ENCODE peak calls at places on chromosomes 11 and 22, in eight cellular contexts. One of them, this sample, is unnamed.

GRCh38 chr11:31437742-31438435 is 68.2 kb downstream of the DNAJC24 start:
- DNase-seq in CD4-positive, alpha-beta memory T cell: no peak
- DNase-seq in M059J: peak
- DNase-seq in activated CD8-positive, alpha-beta memory T cell treated with anti-CD3 and anti-CD28 coated beads for 24 hours: no peak
- DNase-seq in nephron progenitor cell: no peak
- DNase-seq in HT1080: peak
- DNase-seq in hypothalamus: no peak
- DNase-seq in naive B cell: no peak
- DNase-seq in this sample: no peak

GRCh38 chr11:73761403-73761945 is 600 bp upstream of the RAB6A start:
- DNase-seq in M059J: no peak
- DNase-seq in nephron progenitor cell: no peak
- DNase-seq in activated CD8-positive, alpha-beta memory T cell treated with anti-CD3 and anti-CD28 coated beads for 24 hours: peak
- DNase-seq in naive B cell: no peak
- DNase-seq in hypothalamus: no peak
- DNase-seq in HT1080: no peak
- DNase-seq in CD4-positive, alpha-beta memory T cell: no peak
- DNase-seq in this sample: no peak

GRCh38 chr22:25735657-25736056 is 6.3 kb upstream of the MYO18B start:
- DNase-seq in nephron progenitor cell: no peak
- DNase-seq in naive B cell: no peak
- DNase-seq in CD4-positive, alpha-beta memory T cell: no peak
- DNase-seq in activated CD8-positive, alpha-beta memory T cell treated with anti-CD3 and anti-CD28 coated beads for 24 hours: no peak
- DNase-seq in HT1080: no peak
- DNase-seq in hypothalamus: no peak
- DNase-seq in M059J: no peak
- DNase-seq in this sample: no peak

GRCh38 chr22:37198290-37199102 is 10.4 kb upstream of the C1QTNF6 start:
- DNase-seq in naive B cell: peak
- DNase-seq in M059J: peak
- DNase-seq in activated CD8-positive, alpha-beta memory T cell treated with anti-CD3 and anti-CD28 coated beads for 24 hours: peak
- DNase-seq in HT1080: peak
- DNase-seq in CD4-positive, alpha-beta memory T cell: peak
- DNase-seq in nephron progenitor cell: peak
- DNase-seq in hypothalamus: peak
- DNase-seq in this sample: peak

GRCh38 chr11:2821891-2822290 is 63.7 kb downstream of the CDKN1C start:
- DNase-seq in CD4-positive, alpha-beta memory T cell: peak
- DNase-seq in naive B cell: no peak
- DNase-seq in HT1080: no peak
- DNase-seq in hypothalamus: no peak
- DNase-seq in nephron progenitor cell: no peak
- DNase-seq in M059J: no peak
- DNase-seq in activated CD8-positive, alpha-beta memory T cell treated with anti-CD3 and anti-CD28 coated beads for 24 hours: no peak
- DNase-seq in this sample: no peak

GRCh38 chr22:48277868-48278581 is 1515.6 kb downstream of the TBC1D22A start:
- DNase-seq in activated CD8-positive, alpha-beta memory T cell treated with anti-CD3 and anti-CD28 coated beads for 24 hours: peak
- DNase-seq in nephron progenitor cell: no peak
- DNase-seq in naive B cell: no peak
- DNase-seq in CD4-positive, alpha-beta memory T cell: no peak
- DNase-seq in HT1080: no peak
- DNase-seq in M059J: no peak
- DNase-seq in hypothalamus: peak
- DNase-seq in this sample: no peak

GRCh38 chr22:30870451-30871345 is 97.9 kb downstream of the MORC2 start:
- DNase-seq in M059J: no peak
- DNase-seq in naive B cell: no peak
- DNase-seq in HT1080: no peak
- DNase-seq in nephron progenitor cell: no peak
- DNase-seq in activated CD8-positive, alpha-beta memory T cell treated with anti-CD3 and anti-CD28 coated beads for 24 hours: no peak
- DNase-seq in hypothalamus: no peak
- DNase-seq in CD4-positive, alpha-beta memory T cell: no peak
- DNase-seq in this sample: no peak

GRCh38 chr11:78379039-78379670 is 38.5 kb downstream of the GAB2 start:
- DNase-seq in naive B cell: peak
- DNase-seq in CD4-positive, alpha-beta memory T cell: no peak
- DNase-seq in HT1080: no peak
- DNase-seq in hypothalamus: no peak
- DNase-seq in nephron progenitor cell: no peak
- DNase-seq in M059J: no peak
- DNase-seq in activated CD8-positive, alpha-beta memory T cell treated with anti-CD3 and anti-CD28 coated beads for 24 hours: no peak
- DNase-seq in this sample: peak

GRCh38 chr11:100625041-100625440 is 62.0 kb upstream of the ARHGAP42 start:
- DNase-seq in activated CD8-positive, alpha-beta memory T cell treated with anti-CD3 and anti-CD28 coated beads for 24 hours: no peak
- DNase-seq in HT1080: peak
- DNase-seq in M059J: peak
- DNase-seq in nephron progenitor cell: peak
- DNase-seq in hypothalamus: no peak
- DNase-seq in CD4-positive, alpha-beta memory T cell: no peak
- DNase-seq in naive B cell: no peak
- DNase-seq in this sample: no peak

GRCh38 chr22:37070744-37071143 is 19.2 kb downstream of the KCTD17 start:
- DNase-seq in CD4-positive, alpha-beta memory T cell: no peak
- DNase-seq in activated CD8-positive, alpha-beta memory T cell treated with anti-CD3 and anti-CD28 coated beads for 24 hours: no peak
- DNase-seq in hypothalamus: no peak
- DNase-seq in HT1080: no peak
- DNase-seq in M059J: no peak
- DNase-seq in nephron progenitor cell: no peak
- DNase-seq in naive B cell: no peak
- DNase-seq in this sample: no peak

GRCh38 chr11:75346912-75347647 is 4.4 kb downstream of the ARRB1 start:
- DNase-seq in naive B cell: no peak
- DNase-seq in nephron progenitor cell: no peak
- DNase-seq in HT1080: peak
- DNase-seq in CD4-positive, alpha-beta memory T cell: no peak
- DNase-seq in hypothalamus: no peak
- DNase-seq in M059J: peak
- DNase-seq in activated CD8-positive, alpha-beta memory T cell treated with anti-CD3 and anti-CD28 coated beads for 24 hours: no peak
- DNase-seq in this sample: no peak

GRCh38 chr22:35299217-35299716 is 427 bp upstream of the TOM1 start:
- DNase-seq in HT1080: no peak
- DNase-seq in naive B cell: no peak
- DNase-seq in nephron progenitor cell: no peak
- DNase-seq in M059J: peak
- DNase-seq in activated CD8-positive, alpha-beta memory T cell treated with anti-CD3 and anti-CD28 coated beads for 24 hours: no peak
- DNase-seq in hypothalamus: no peak
- DNase-seq in CD4-positive, alpha-beta memory T cell: no peak
- DNase-seq in this sample: no peak

GRCh38 chr11:15127341-15127740 is 12.6 kb downstream of the INSC start:
- DNase-seq in naive B cell: no peak
- DNase-seq in CD4-positive, alpha-beta memory T cell: no peak
- DNase-seq in nephron progenitor cell: no peak
- DNase-seq in HT1080: peak
- DNase-seq in activated CD8-positive, alpha-beta memory T cell treated with anti-CD3 and anti-CD28 coated beads for 24 hours: no peak
- DNase-seq in M059J: peak
- DNase-seq in hypothalamus: no peak
- DNase-seq in this sample: no peak

GRCh38 chr11:96207459-96208449 is 135.2 kb downstream of the MAML2 start:
- DNase-seq in HT1080: peak
- DNase-seq in naive B cell: no peak
- DNase-seq in activated CD8-positive, alpha-beta memory T cell treated with anti-CD3 and anti-CD28 coated beads for 24 hours: no peak
- DNase-seq in hypothalamus: no peak
- DNase-seq in CD4-positive, alpha-beta memory T cell: no peak
- DNase-seq in M059J: peak
- DNase-seq in nephron progenitor cell: no peak
- DNase-seq in this sample: no peak

GRCh38 chr11:35223429-35223828 is 84.5 kb downstream of the CD44 start:
- DNase-seq in M059J: no peak
- DNase-seq in CD4-positive, alpha-beta memory T cell: no peak
- DNase-seq in hypothalamus: no peak
- DNase-seq in HT1080: no peak
- DNase-seq in naive B cell: no peak
- DNase-seq in nephron progenitor cell: peak
- DNase-seq in activated CD8-positive, alpha-beta memory T cell treated with anti-CD3 and anti-CD28 coated beads for 24 hours: no peak
- DNase-seq in this sample: no peak

GRCh38 chr22:46537221-46537945 is at the start of gene CELSR1:
- DNase-seq in HT1080: peak
- DNase-seq in CD4-positive, alpha-beta memory T cell: no peak
- DNase-seq in hypothalamus: no peak
- DNase-seq in nephron progenitor cell: peak
- DNase-seq in naive B cell: no peak
- DNase-seq in M059J: peak
- DNase-seq in activated CD8-positive, alpha-beta memory T cell treated with anti-CD3 and anti-CD28 coated beads for 24 hours: peak
- DNase-seq in this sample: peak

GRCh38 chr11:39037611-39038010 is 2421.8 kb downstream of the LRRC4C start:
- DNase-seq in HT1080: no peak
- DNase-seq in activated CD8-positive, alpha-beta memory T cell treated with anti-CD3 and anti-CD28 coated beads for 24 hours: no peak
- DNase-seq in M059J: no peak
- DNase-seq in nephron progenitor cell: no peak
- DNase-seq in hypothalamus: no peak
- DNase-seq in naive B cell: no peak
- DNase-seq in CD4-positive, alpha-beta memory T cell: no peak
- DNase-seq in this sample: no peak

GRCh38 chr11:121250843-121251242 is 41.7 kb upstream of the SC5D start:
- DNase-seq in HT1080: no peak
- DNase-seq in naive B cell: no peak
- DNase-seq in nephron progenitor cell: no peak
- DNase-seq in CD4-positive, alpha-beta memory T cell: no peak
- DNase-seq in M059J: peak
- DNase-seq in activated CD8-positive, alpha-beta memory T cell treated with anti-CD3 and anti-CD28 coated beads for 24 hours: no peak
- DNase-seq in hypothalamus: no peak
- DNase-seq in this sample: no peak

GRCh38 chr11:27622541-27623300 is 77.5 kb downstream of the BDNF start:
- DNase-seq in activated CD8-positive, alpha-beta memory T cell treated with anti-CD3 and anti-CD28 coated beads for 24 hours: no peak
- DNase-seq in HT1080: no peak
- DNase-seq in naive B cell: no peak
- DNase-seq in nephron progenitor cell: no peak
- DNase-seq in M059J: no peak
- DNase-seq in CD4-positive, alpha-beta memory T cell: no peak
- DNase-seq in hypothalamus: no peak
- DNase-seq in this sample: no peak

GRCh38 chr22:48719978-48720661 is 1107.6 kb downstream of the BRD1 start:
- DNase-seq in naive B cell: no peak
- DNase-seq in HT1080: no peak
- DNase-seq in activated CD8-positive, alpha-beta memory T cell treated with anti-CD3 and anti-CD28 coated beads for 24 hours: no peak
- DNase-seq in M059J: no peak
- DNase-seq in CD4-positive, alpha-beta memory T cell: no peak
- DNase-seq in nephron progenitor cell: peak
- DNase-seq in hypothalamus: no peak
- DNase-seq in this sample: no peak

GRCh38 chr22:39308614-39309363 is 10.6 kb downstream of the RPL3 start:
- DNase-seq in naive B cell: no peak
- DNase-seq in nephron progenitor cell: no peak
- DNase-seq in M059J: peak
- DNase-seq in HT1080: peak
- DNase-seq in CD4-positive, alpha-beta memory T cell: no peak
- DNase-seq in hypothalamus: no peak
- DNase-seq in activated CD8-positive, alpha-beta memory T cell treated with anti-CD3 and anti-CD28 coated beads for 24 hours: no peak
- DNase-seq in this sample: no peak

GRCh38 chr11:2525166-2525861 is 80.5 kb downstream of the KCNQ1 start:
- DNase-seq in activated CD8-positive, alpha-beta memory T cell treated with anti-CD3 and anti-CD28 coated beads for 24 hours: peak
- DNase-seq in hypothalamus: no peak
- DNase-seq in M059J: no peak
- DNase-seq in CD4-positive, alpha-beta memory T cell: no peak
- DNase-seq in nephron progenitor cell: peak
- DNase-seq in HT1080: no peak
- DNase-seq in naive B cell: no peak
- DNase-seq in this sample: no peak

GRCh38 chr22:47736166-47737034 is 974.0 kb downstream of the TBC1D22A start:
- DNase-seq in nephron progenitor cell: no peak
- DNase-seq in CD4-positive, alpha-beta memory T cell: no peak
- DNase-seq in M059J: peak
- DNase-seq in hypothalamus: no peak
- DNase-seq in activated CD8-positive, alpha-beta memory T cell treated with anti-CD3 and anti-CD28 coated beads for 24 hours: no peak
- DNase-seq in HT1080: peak
- DNase-seq in naive B cell: no peak
- DNase-seq in this sample: no peak

GRCh38 chr11:35413568-35413967 is 5.8 kb downstream of the SLC1A2 start:
- DNase-seq in hypothalamus: peak
- DNase-seq in activated CD8-positive, alpha-beta memory T cell treated with anti-CD3 and anti-CD28 coated beads for 24 hours: no peak
- DNase-seq in CD4-positive, alpha-beta memory T cell: no peak
- DNase-seq in HT1080: no peak
- DNase-seq in nephron progenitor cell: no peak
- DNase-seq in M059J: no peak
- DNase-seq in naive B cell: no peak
- DNase-seq in this sample: no peak

GRCh38 chr11:66881436-66881835 is 24.6 kb downstream of the LRFN4 start:
- DNase-seq in HT1080: no peak
- DNase-seq in activated CD8-positive, alpha-beta memory T cell treated with anti-CD3 and anti-CD28 coated beads for 24 hours: no peak
- DNase-seq in M059J: no peak
- DNase-seq in naive B cell: no peak
- DNase-seq in hypothalamus: no peak
- DNase-seq in CD4-positive, alpha-beta memory T cell: no peak
- DNase-seq in nephron progenitor cell: no peak
- DNase-seq in this sample: no peak

GRCh38 chr22:47215851-47216250 is 453.4 kb downstream of the TBC1D22A start:
- DNase-seq in nephron progenitor cell: no peak
- DNase-seq in HT1080: no peak
- DNase-seq in hypothalamus: no peak
- DNase-seq in activated CD8-positive, alpha-beta memory T cell treated with anti-CD3 and anti-CD28 coated beads for 24 hours: no peak
- DNase-seq in CD4-positive, alpha-beta memory T cell: no peak
- DNase-seq in naive B cell: no peak
- DNase-seq in M059J: no peak
- DNase-seq in this sample: no peak

GRCh38 chr22:23035557-23036277 is 34.6 kb upstream of the GNAZ start:
- DNase-seq in CD4-positive, alpha-beta memory T cell: no peak
- DNase-seq in HT1080: peak
- DNase-seq in M059J: no peak
- DNase-seq in naive B cell: peak
- DNase-seq in hypothalamus: no peak
- DNase-seq in activated CD8-positive, alpha-beta memory T cell treated with anti-CD3 and anti-CD28 coated beads for 24 hours: no peak
- DNase-seq in nephron progenitor cell: no peak
- DNase-seq in this sample: peak

GRCh38 chr22:45202333-45203149 is 38.2 kb downstream of the KIAA0930 start:
- DNase-seq in hypothalamus: no peak
- DNase-seq in CD4-positive, alpha-beta memory T cell: no peak
- DNase-seq in HT1080: peak
- DNase-seq in M059J: no peak
- DNase-seq in nephron progenitor cell: no peak
- DNase-seq in activated CD8-positive, alpha-beta memory T cell treated with anti-CD3 and anti-CD28 coated beads for 24 hours: no peak
- DNase-seq in naive B cell: no peak
- DNase-seq in this sample: no peak

GRCh38 chr11:36583667-36584066 is 10.6 kb upstream of the IFTAP start:
- DNase-seq in M059J: no peak
- DNase-seq in hypothalamus: no peak
- DNase-seq in nephron progenitor cell: no peak
- DNase-seq in HT1080: no peak
- DNase-seq in naive B cell: no peak
- DNase-seq in CD4-positive, alpha-beta memory T cell: no peak
- DNase-seq in activated CD8-positive, alpha-beta memory T cell treated with anti-CD3 and anti-CD28 coated beads for 24 hours: no peak
- DNase-seq in this sample: no peak

GRCh38 chr11:11293798-11294611 is 59.0 kb downstream of the CSNK2A3 start:
- DNase-seq in M059J: no peak
- DNase-seq in hypothalamus: no peak
- DNase-seq in activated CD8-positive, alpha-beta memory T cell treated with anti-CD3 and anti-CD28 coated beads for 24 hours: no peak
- DNase-seq in naive B cell: no peak
- DNase-seq in CD4-positive, alpha-beta memory T cell: no peak
- DNase-seq in nephron progenitor cell: no peak
- DNase-seq in HT1080: no peak
- DNase-seq in this sample: no peak

GRCh38 chr11:93784935-93785360 is 866 bp downstream of the MED17 start:
- DNase-seq in nephron progenitor cell: no peak
- DNase-seq in activated CD8-positive, alpha-beta memory T cell treated with anti-CD3 and anti-CD28 coated beads for 24 hours: no peak
- DNase-seq in HT1080: no peak
- DNase-seq in hypothalamus: no peak
- DNase-seq in M059J: no peak
- DNase-seq in CD4-positive, alpha-beta memory T cell: no peak
- DNase-seq in naive B cell: no peak
- DNase-seq in this sample: peak

GRCh38 chr11:96145163-96145585 is 197.8 kb downstream of the MAML2 start:
- DNase-seq in nephron progenitor cell: no peak
- DNase-seq in M059J: peak
- DNase-seq in naive B cell: no peak
- DNase-seq in HT1080: no peak
- DNase-seq in activated CD8-positive, alpha-beta memory T cell treated with anti-CD3 and anti-CD28 coated beads for 24 hours: no peak
- DNase-seq in hypothalamus: no peak
- DNase-seq in CD4-positive, alpha-beta memory T cell: no peak
- DNase-seq in this sample: no peak

GRCh38 chr22:19767427-19768380 is 7.1 kb downstream of the TBX1 start:
- DNase-seq in HT1080: no peak
- DNase-seq in hypothalamus: no peak
- DNase-seq in naive B cell: no peak
- DNase-seq in nephron progenitor cell: no peak
- DNase-seq in activated CD8-positive, alpha-beta memory T cell treated with anti-CD3 and anti-CD28 coated beads for 24 hours: no peak
- DNase-seq in M059J: no peak
- DNase-seq in CD4-positive, alpha-beta memory T cell: no peak
- DNase-seq in this sample: no peak

GRCh38 chr11:78417888-78418583 is 416 bp upstream of the GAB2 start:
- DNase-seq in CD4-positive, alpha-beta memory T cell: peak
- DNase-seq in activated CD8-positive, alpha-beta memory T cell treated with anti-CD3 and anti-CD28 coated beads for 24 hours: peak
- DNase-seq in naive B cell: peak
- DNase-seq in nephron progenitor cell: peak
- DNase-seq in M059J: peak
- DNase-seq in HT1080: peak
- DNase-seq in hypothalamus: peak
- DNase-seq in this sample: peak

This sample was measured in GM10248.